ENCODE peak calls at places on chromosomes 13 and 19, in eight cellular contexts. One of them, this sample, is unnamed.

GRCh38 chr19:4454952-4455738 is 2.4 kb downstream of the UBXN6 start:
- DNase-seq in RWPE1: peak
- DNase-seq in activated T-helper 1 cell treated with anti-CD3 and anti-CD28 coated beads, Interleukin-2, amount 50 U/mL, for 16 hours: no peak
- DNase-seq in IMR-90: peak
- DNase-seq in ascending aorta: no peak
- DNase-seq in foreskin fibroblast: peak
- DNase-seq in Caki2: peak
- DNase-seq in fibroblast of the conjunctiva: peak
- DNase-seq in this sample: no peak

GRCh38 chr13:76879211-76879875 is 6.9 kb downstream of the KCTD12 start:
- DNase-seq in RWPE1: peak
- DNase-seq in activated T-helper 1 cell treated with anti-CD3 and anti-CD28 coated beads, Interleukin-2, amount 50 U/mL, for 16 hours: peak
- DNase-seq in IMR-90: peak
- DNase-seq in ascending aorta: peak
- DNase-seq in foreskin fibroblast: peak
- DNase-seq in Caki2: no peak
- DNase-seq in fibroblast of the conjunctiva: peak
- DNase-seq in this sample: no peak

GRCh38 chr19:3459322-3459881 is 20.9 kb downstream of the SMIM24 start:
- DNase-seq in RWPE1: peak
- DNase-seq in activated T-helper 1 cell treated with anti-CD3 and anti-CD28 coated beads, Interleukin-2, amount 50 U/mL, for 16 hours: no peak
- DNase-seq in IMR-90: peak
- DNase-seq in ascending aorta: peak
- DNase-seq in foreskin fibroblast: peak
- DNase-seq in Caki2: peak
- DNase-seq in fibroblast of the conjunctiva: peak
- DNase-seq in this sample: no peak

GRCh38 chr13:40963927-40964326 is 55.2 kb downstream of the ELF1 start:
- DNase-seq in RWPE1: peak
- DNase-seq in activated T-helper 1 cell treated with anti-CD3 and anti-CD28 coated beads, Interleukin-2, amount 50 U/mL, for 16 hours: no peak
- DNase-seq in IMR-90: peak
- DNase-seq in ascending aorta: no peak
- DNase-seq in foreskin fibroblast: peak
- DNase-seq in Caki2: peak
- DNase-seq in fibroblast of the conjunctiva: no peak
- DNase-seq in this sample: no peak

GRCh38 chr13:60584976-60585375 is 188.0 kb downstream of the TDRD3 start:
- DNase-seq in RWPE1: no peak
- DNase-seq in activated T-helper 1 cell treated with anti-CD3 and anti-CD28 coated beads, Interleukin-2, amount 50 U/mL, for 16 hours: no peak
- DNase-seq in IMR-90: no peak
- DNase-seq in ascending aorta: no peak
- DNase-seq in foreskin fibroblast: peak
- DNase-seq in Caki2: no peak
- DNase-seq in fibroblast of the conjunctiva: peak
- DNase-seq in this sample: no peak

GRCh38 chr19:21677696-21678418 is 89.5 kb downstream of the ZNF100 start:
- DNase-seq in RWPE1: no peak
- DNase-seq in activated T-helper 1 cell treated with anti-CD3 and anti-CD28 coated beads, Interleukin-2, amount 50 U/mL, for 16 hours: no peak
- DNase-seq in IMR-90: no peak
- DNase-seq in ascending aorta: no peak
- DNase-seq in foreskin fibroblast: no peak
- DNase-seq in Caki2: no peak
- DNase-seq in fibroblast of the conjunctiva: no peak
- DNase-seq in this sample: no peak

GRCh38 chr13:74438911-74439310 is 304.7 kb upstream of the KLF12 start:
- DNase-seq in RWPE1: no peak
- DNase-seq in activated T-helper 1 cell treated with anti-CD3 and anti-CD28 coated beads, Interleukin-2, amount 50 U/mL, for 16 hours: no peak
- DNase-seq in IMR-90: no peak
- DNase-seq in ascending aorta: no peak
- DNase-seq in foreskin fibroblast: no peak
- DNase-seq in Caki2: no peak
- DNase-seq in fibroblast of the conjunctiva: no peak
- DNase-seq in this sample: no peak

GRCh38 chr13:112105884-112106283 is 38.9 kb downstream of the SOX1 start:
- DNase-seq in RWPE1: no peak
- DNase-seq in activated T-helper 1 cell treated with anti-CD3 and anti-CD28 coated beads, Interleukin-2, amount 50 U/mL, for 16 hours: no peak
- DNase-seq in IMR-90: no peak
- DNase-seq in ascending aorta: no peak
- DNase-seq in foreskin fibroblast: no peak
- DNase-seq in Caki2: no peak
- DNase-seq in fibroblast of the conjunctiva: no peak
- DNase-seq in this sample: no peak

GRCh38 chr13:25619897-25620296 is 248.1 kb downstream of the ATP8A2 start:
- DNase-seq in RWPE1: no peak
- DNase-seq in activated T-helper 1 cell treated with anti-CD3 and anti-CD28 coated beads, Interleukin-2, amount 50 U/mL, for 16 hours: no peak
- DNase-seq in IMR-90: no peak
- DNase-seq in ascending aorta: no peak
- DNase-seq in foreskin fibroblast: no peak
- DNase-seq in Caki2: no peak
- DNase-seq in fibroblast of the conjunctiva: no peak
- DNase-seq in this sample: no peak

GRCh38 chr13:53004605-53005004 is 24.0 kb upstream of the OLFM4 start:
- DNase-seq in RWPE1: no peak
- DNase-seq in activated T-helper 1 cell treated with anti-CD3 and anti-CD28 coated beads, Interleukin-2, amount 50 U/mL, for 16 hours: no peak
- DNase-seq in IMR-90: no peak
- DNase-seq in ascending aorta: no peak
- DNase-seq in foreskin fibroblast: no peak
- DNase-seq in Caki2: no peak
- DNase-seq in fibroblast of the conjunctiva: no peak
- DNase-seq in this sample: no peak

GRCh38 chr19:2887391-2887914 is 13.3 kb upstream of the ZNF57 start:
- DNase-seq in RWPE1: peak
- DNase-seq in activated T-helper 1 cell treated with anti-CD3 and anti-CD28 coated beads, Interleukin-2, amount 50 U/mL, for 16 hours: no peak
- DNase-seq in IMR-90: peak
- DNase-seq in ascending aorta: no peak
- DNase-seq in foreskin fibroblast: peak
- DNase-seq in Caki2: peak
- DNase-seq in fibroblast of the conjunctiva: peak
- DNase-seq in this sample: no peak

GRCh38 chr19:17479325-17479791 is 9.0 kb downstream of the SLC27A1 start:
- DNase-seq in RWPE1: no peak
- DNase-seq in activated T-helper 1 cell treated with anti-CD3 and anti-CD28 coated beads, Interleukin-2, amount 50 U/mL, for 16 hours: no peak
- DNase-seq in IMR-90: peak
- DNase-seq in ascending aorta: no peak
- DNase-seq in foreskin fibroblast: peak
- DNase-seq in Caki2: no peak
- DNase-seq in fibroblast of the conjunctiva: no peak
- DNase-seq in this sample: no peak

This sample was measured in SJSA1.